ENCODE peak calls at places on chromosomes 5 and 9, in ten cellular contexts. E, T, S, V, M, X, W, N, Q and I are unnamed samples.

GRCh38 chr5:143311428-143311827 is 92.1 kb downstream of the NR3C1 start:
- DNase-seq in V (no peak), Q (no peak), N (no peak), M (peak), X (no peak), E (no peak), S (peak), T (no peak), W (no peak), I (no peak)

GRCh38 chr5:143302344-143302743 is 101.1 kb downstream of the NR3C1 start:
- DNase-seq in T (no peak), X (no peak), S (no peak), W (no peak), V (no peak), N (no peak), E (no peak), M (no peak), Q (no peak), I (no peak)

GRCh38 chr5:54520438-54520846 is 2.9 kb downstream of the SNX18 start:
- DNase-seq in X (peak), N (no peak), V (no peak), E (no peak), S (no peak), W (peak), Q (peak), M (no peak), T (peak), I (no peak)

GRCh38 chr9:10697044-10697443 is 84.2 kb upstream of the PTPRD start:
- DNase-seq in W (no peak), E (no peak), V (no peak), Q (no peak), S (no peak), T (no peak), M (no peak), N (no peak), X (no peak), I (no peak)

GRCh38 chr5:165296401-165297130 is 1791.1 kb downstream of the MAT2B start:
- DNase-seq in X (no peak), Q (no peak), M (no peak), T (no peak), V (no peak), W (no peak), S (no peak), E (no peak), N (no peak), I (no peak)

GRCh38 chr9:91572044-91572443 is 148.4 kb upstream of the NFIL3 start:
- DNase-seq in T (no peak), M (no peak), V (no peak), N (no peak), W (no peak), S (no peak), X (no peak), Q (no peak), E (no peak), I (no peak)

GRCh38 chr9:133505186-133505830 is 19.5 kb downstream of the MYMK start:
- DNase-seq in W (no peak), T (no peak), Q (no peak), M (no peak), N (no peak), E (no peak), V (no peak), X (no peak), S (no peak), I (no peak)

GRCh38 chr9:132586830-132587483 is 4.6 kb downstream of the BARHL1 start:
- DNase-seq in N (no peak), E (no peak), S (no peak), T (no peak), Q (no peak), V (no peak), W (no peak), M (no peak), X (no peak), I (no peak)

GRCh38 chr9:89523948-89524347 is 26.0 kb upstream of the SEMA4D start:
- DNase-seq in Q (no peak), W (no peak), X (peak), M (no peak), S (no peak), E (no peak), V (no peak), N (no peak), T (peak), I (no peak)

GRCh38 chr9:125493861-125494554 is 213.0 kb downstream of the MAPKAP1 start:
- DNase-seq in V (no peak), M (no peak), N (no peak), S (no peak), W (no peak), T (no peak), E (no peak), Q (no peak), X (no peak), I (no peak)

GRCh38 chr5:126477681-126478117 is 54.5 kb downstream of the GRAMD2B start:
- DNase-seq in T (no peak), Q (no peak), M (no peak), E (no peak), S (no peak), W (no peak), X (no peak), N (no peak), V (no peak), I (no peak)

GRCh38 chr5:136311999-136312398 is 53.3 kb downstream of the TRPC7 start:
- DNase-seq in T (no peak), S (no peak), N (no peak), V (no peak), W (no peak), E (no peak), X (no peak), Q (no peak), M (no peak), I (no peak)

GRCh38 chr5:118580959-118581358 is 407.4 kb downstream of the DTWD2 start:
- DNase-seq in Q (no peak), V (no peak), M (no peak), N (no peak), E (no peak), W (no peak), T (no peak), X (no peak), S (no peak), I (no peak)

GRCh38 chr5:14142202-14142855 is 813 bp upstream of the TRIO start:
- DNase-seq in V (no peak), N (peak), E (no peak), W (no peak), T (no peak), S (no peak), X (no peak), Q (no peak), M (no peak), I (no peak)

GRCh38 chr5:94575196-94575595 is 43.2 kb downstream of the KIAA0825 start:
- DNase-seq in W (no peak), M (no peak), V (no peak), N (no peak), E (no peak), S (no peak), Q (no peak), X (no peak), T (no peak), I (no peak)

GRCh38 chr9:121447341-121447834 is 52.3 kb downstream of the GGTA1 start:
- DNase-seq in E (no peak), V (no peak), N (no peak), X (peak), S (peak), M (peak), W (no peak), Q (no peak), T (no peak), I (no peak)

GRCh38 chr5:87300744-87301143 is 33.1 kb downstream of the RASA1 start:
- DNase-seq in S (peak), N (no peak), Q (no peak), W (no peak), T (peak), M (peak), X (no peak), V (no peak), E (no peak), I (no peak)

GRCh38 chr9:73180373-73180772 is 28.7 kb downstream of the ANXA1 start:
- DNase-seq in N (no peak), T (peak), W (no peak), Q (no peak), S (no peak), M (peak), V (no peak), E (no peak), X (no peak), I (no peak)

GRCh38 chr9:126661521-126662251 is 48.0 kb downstream of the LMX1B start:
- DNase-seq in N (peak), T (no peak), W (no peak), S (peak), E (peak), M (no peak), X (no peak), V (no peak), Q (no peak), I (no peak)

GRCh38 chr5:111063709-111064322 is 7.7 kb upstream of the TSLP start:
- DNase-seq in E (no peak), S (no peak), Q (peak), N (no peak), W (no peak), M (no peak), T (peak), V (peak), X (no peak), I (no peak)

GRCh38 chr5:107542831-107543231 is 127.9 kb downstream of the EFNA5 start:
- DNase-seq in N (peak), S (peak), T (no peak), X (no peak), V (no peak), Q (peak), M (no peak), W (peak), E (peak), I (peak)

GRCh38 chr9:2241461-2241874 is 226.3 kb downstream of the SMARCA2 start:
- DNase-seq in V (peak), Q (peak), W (peak), E (peak), S (no peak), X (no peak), N (no peak), M (peak), T (no peak), I (no peak)